ENCODE peak calls at places on chromosome 21, in five cellular contexts. R is A549, K is gastrocnemius medialis, V is body of pancreas, X is upper lobe of left lung. W is an unnamed sample.

GRCh38 chr21:46675595-46676280 is 40.3 kb downstream of the PRMT2 start:
- ATAC-seq in X (no peak), K (no peak), R (no peak), V (no peak), W (no peak)

GRCh38 chr21:21279193-21279901 is 281.1 kb downstream of the NCAM2 start:
- ATAC-seq in R (no peak), K (no peak), X (no peak), V (no peak), W (no peak)

GRCh38 chr21:19541612-19542011 is 1138.0 kb upstream of the TMPRSS15 start:
- ATAC-seq in X (no peak), V (peak; percentile 92), K (no peak), R (no peak), W (no peak)

GRCh38 chr21:36915014-36915700 is 51.3 kb downstream of the HLCS start:
- ATAC-seq in R (no peak), V (peak; percentile 89), K (no peak), X (no peak), W (no peak)

GRCh38 chr21:28089599-28090421 is 902.9 kb downstream of the LTN1 start:
- ATAC-seq in V (no peak), R (no peak), X (peak; percentile 35), K (peak; percentile 30), W (peak; percentile 34)

GRCh38 chr21:37380349-37381323 is 14.1 kb downstream of the DYRK1A start:
- ATAC-seq in X (peak; percentile 14), V (peak; percentile 79), K (peak; percentile 69), R (peak; percentile 69), W (no peak)

GRCh38 chr21:15370576-15370975 is 305.8 kb upstream of the NRIP1 start:
- ATAC-seq in R (no peak), X (no peak), K (no peak), V (no peak), W (no peak)

GRCh38 chr21:31887596-31887920 is 14.7 kb downstream of the HUNK start:
- ATAC-seq in R (no peak), V (no peak), K (no peak), X (peak; percentile 71), W (peak; percentile 63)

GRCh38 chr21:17451364-17451869 is 61.4 kb upstream of the CXADR start:
- ATAC-seq in R (no peak), K (peak; percentile 70), V (peak; percentile 70), X (peak; percentile 81), W (peak; percentile 77)

GRCh38 chr21:31696424-31696823 is 35.5 kb downstream of the SCAF4 start:
- ATAC-seq in K (no peak), R (no peak), V (no peak), X (no peak), W (no peak)

GRCh38 chr21:14520535-14520934 is 25.6 kb downstream of the SAMSN1 start:
- ATAC-seq in V (no peak), K (no peak), X (peak; percentile 72), R (no peak), W (no peak)

GRCh38 chr21:28444567-28444966 is 548.1 kb downstream of the LTN1 start:
- ATAC-seq in K (no peak), X (peak; percentile 35), V (no peak), R (no peak), W (peak; percentile 55)

GRCh38 chr21:23811802-23812201 is 1795.5 kb downstream of the MRPL39 start:
- ATAC-seq in X (no peak), R (no peak), K (no peak), V (no peak), W (no peak)

GRCh38 chr21:33256019-33256418 is 10.1 kb upstream of the IL10RB start:
- ATAC-seq in V (no peak), R (no peak), K (no peak), X (no peak), W (no peak)

GRCh38 chr21:15203740-15204139 is 138.9 kb upstream of the NRIP1 start:
- ATAC-seq in X (no peak), V (no peak), K (no peak), R (no peak), W (no peak)

GRCh38 chr21:31136891-31137290 is 98.6 kb upstream of the KRTAP19-8 start:
- ATAC-seq in R (no peak), X (no peak), V (no peak), K (no peak), W (no peak)

GRCh38 chr21:37071561-37072238 is 1.2 kb downstream of the PIGP start:
- ATAC-seq in R (peak; percentile 20), X (peak; percentile 61), V (peak; percentile 14), K (peak; percentile 9), W (peak; percentile 57)

GRCh38 chr21:46295177-46295711 is 9.1 kb downstream of the YBEY start:
- ATAC-seq in K (peak; percentile 8), X (peak; percentile 45), R (peak; percentile 53), V (no peak), W (no peak)

GRCh38 chr21:32770514-32771133 is 931 bp downstream of the PAXBP1 start:
- ATAC-seq in R (peak; percentile 27), V (no peak), X (no peak), K (no peak), W (no peak)

GRCh38 chr21:15204887-15205286 is 140.1 kb upstream of the NRIP1 start:
- ATAC-seq in X (no peak), R (no peak), K (no peak), V (no peak), W (no peak)

GRCh38 chr21:27292229-27292628 is 325.3 kb upstream of the ADAMTS5 start:
- ATAC-seq in X (no peak), V (no peak), R (no peak), K (no peak), W (no peak)

GRCh38 chr21:29168874-29169273 is 38.4 kb downstream of the MAP3K7CL start:
- ATAC-seq in K (no peak), X (no peak), R (peak; percentile 82), V (no peak), W (no peak)

GRCh38 chr21:28357743-28358142 is 634.9 kb downstream of the LTN1 start:
- ATAC-seq in V (no peak), K (no peak), R (no peak), X (no peak), W (no peak)

GRCh38 chr21:32886339-32886738 is 114.8 kb upstream of the PAXBP1 start:
- ATAC-seq in V (no peak), X (no peak), K (no peak), R (peak; percentile 66), W (no peak)

GRCh38 chr21:22758478-22758877 is 1760.3 kb downstream of the NCAM2 start:
- ATAC-seq in R (no peak), K (no peak), X (no peak), V (no peak), W (no peak)

GRCh38 chr21:30710499-30710898 is 8.1 kb downstream of the KRTAP21-3 start:
- ATAC-seq in K (no peak), V (no peak), R (no peak), X (no peak), W (no peak)

GRCh38 chr21:30101967-30102366 is 64.6 kb downstream of the CLDN17 start:
- ATAC-seq in R (no peak), X (no peak), V (no peak), K (no peak), W (no peak)

GRCh38 chr21:31191553-31191952 is 152.5 kb downstream of the TIAM1 start:
- ATAC-seq in X (no peak), K (no peak), V (no peak), R (no peak), W (no peak)

GRCh38 chr21:30329203-30329868 is 8.2 kb downstream of the KRTAP27-1 start:
- ATAC-seq in K (no peak), X (no peak), V (no peak), R (no peak), W (no peak)

GRCh38 chr21:30251781-30252180 is 31.0 kb downstream of the KRTAP24-1 start:
- ATAC-seq in X (no peak), R (no peak), V (no peak), K (no peak), W (no peak)

GRCh38 chr21:39518845-39519205 is 67.1 kb downstream of the SH3BGR start:
- ATAC-seq in R (no peak), V (no peak), K (no peak), X (no peak), W (no peak)

GRCh38 chr21:29580886-29581285 is 282.2 kb downstream of the BACH1 start:
- ATAC-seq in X (no peak), R (no peak), V (no peak), K (no peak), W (no peak)

GRCh38 chr21:32516729-32517649 is 68.3 kb downstream of the TCP10L start:
- ATAC-seq in V (no peak), K (no peak), X (no peak), R (peak; percentile 56), W (peak; percentile 62)

GRCh38 chr21:17976139-17976538 is 157.0 kb upstream of the C21orf91 start:
- ATAC-seq in K (no peak), R (no peak), V (no peak), X (no peak), W (no peak)

GRCh38 chr21:18155508-18156193 is 89.0 kb upstream of the CHODL start:
- ATAC-seq in V (no peak), R (no peak), K (no peak), X (no peak), W (no peak)

GRCh38 chr21:36237441-36237840 is 80.8 kb downstream of the DOP1B start:
- ATAC-seq in K (no peak), X (no peak), R (no peak), V (no peak), W (no peak)

GRCh38 chr21:15468368-15468767 is 261.4 kb upstream of the USP25 start:
- ATAC-seq in X (no peak), V (no peak), R (no peak), K (peak; percentile 28), W (no peak)

GRCh38 chr21:19853061-19853460 is 1145.1 kb upstream of the NCAM2 start:
- ATAC-seq in V (no peak), R (no peak), K (no peak), X (no peak), W (no peak)

GRCh38 chr21:42837421-42838211 is 41.7 kb downstream of the WDR4 start:
- ATAC-seq in K (no peak), X (no peak), V (no peak), R (no peak), W (no peak)

GRCh38 chr21:42836402-42836666 is 43.0 kb downstream of the WDR4 start:
- ATAC-seq in X (no peak), V (no peak), K (no peak), R (no peak), W (no peak)

GRCh38 chr21:42835211-42835610 is 44.1 kb downstream of the WDR4 start:
- ATAC-seq in X (no peak), R (no peak), K (no peak), V (no peak), W (no peak)

GRCh38 chr21:42835611-42836401 is 43.5 kb downstream of the WDR4 start:
- ATAC-seq in R (no peak), X (no peak), K (no peak), V (no peak), W (no peak)

GRCh38 chr21:42836767-42837301 is 42.5 kb downstream of the WDR4 start:
- ATAC-seq in V (no peak), X (no peak), R (no peak), K (no peak), W (no peak)
- TF ChIP-seq POLR2A in V (no peak), X (no peak), R (no peak), K (no peak), W (no peak)

GRCh38 chr21:43269461-43269860 is 100.7 kb downstream of the CRYAA start:
- ATAC-seq in K (no peak), R (peak; percentile 69), V (no peak), X (no peak), W (no peak)
- TF ChIP-seq POLR2A in K (no peak), R (no peak), V (no peak), X (no peak), W (no peak)

GRCh38 chr21:26170471-26171309 is at the start of gene APP:
- ATAC-seq in X (peak; percentile 95), R (peak; percentile 70), V (peak; percentile 85), K (peak; percentile 77), W (peak; percentile 89)
- TF ChIP-seq POLR2A in X (peak; percentile 81), R (peak; percentile 78), V (peak; percentile 84), K (peak; percentile 81), W (peak; percentile 75)

GRCh38 chr21:45294509-45295291 is 7.0 kb upstream of the POFUT2 start:
- ATAC-seq in X (peak; percentile 80), K (peak; percentile 51), R (no peak), V (peak; percentile 47), W (peak; percentile 83)
- TF ChIP-seq POLR2A in X (peak; percentile 27), K (peak; percentile 32), R (no peak), V (peak; percentile 6), W (no peak)